ENCODE peak calls at places on chromosomes 4 and X, in four cellular contexts. One of them, this sample, is unnamed.

GRCh38 chr4:15963001-15963451 is at the start of gene FGFBP2:
- DNase-seq in K562: peak
- DNase-seq in GM12878: no peak
- DNase-seq in HepG2: peak
- DNase-seq in this sample: peak

GRCh38 chr4:168621806-168622589 is 125.1 kb downstream of the PALLD start:
- DNase-seq in K562: no peak
- DNase-seq in GM12878: no peak
- DNase-seq in HepG2: no peak
- DNase-seq in this sample: no peak

GRCh38 chr4:164012396-164013027 is 518.0 kb downstream of the TMA16 start:
- DNase-seq in K562: peak
- DNase-seq in GM12878: no peak
- DNase-seq in HepG2: peak
- DNase-seq in this sample: peak

GRCh38 chr4:60463846-60464502 is 736.2 kb upstream of the ADGRL3 start:
- DNase-seq in K562: peak
- DNase-seq in GM12878: no peak
- DNase-seq in HepG2: peak
- DNase-seq in this sample: no peak

GRCh38 chr4:142976482-142976881 is 130.4 kb upstream of the INPP4B start:
- DNase-seq in K562: no peak
- DNase-seq in GM12878: no peak
- DNase-seq in HepG2: no peak
- DNase-seq in this sample: no peak

GRCh38 chr4:93730760-93731159 is 97.8 kb upstream of the ATOH1 start:
- DNase-seq in K562: no peak
- DNase-seq in GM12878: no peak
- DNase-seq in HepG2: no peak
- DNase-seq in this sample: no peak

GRCh38 chrX:97740044-97740443 is 856.3 kb downstream of the RPA4 start:
- DNase-seq in K562: no peak
- DNase-seq in GM12878: no peak
- DNase-seq in HepG2: no peak
- DNase-seq in this sample: no peak

GRCh38 chrX:39519213-39519544 is 578.6 kb downstream of the BCOR start:
- DNase-seq in K562: no peak
- DNase-seq in GM12878: no peak
- DNase-seq in HepG2: no peak
- DNase-seq in this sample: no peak

GRCh38 chrX:38864165-38864564 is 62.9 kb downstream of the MID1IP1 start:
- DNase-seq in K562: no peak
- DNase-seq in GM12878: no peak
- DNase-seq in HepG2: no peak
- DNase-seq in this sample: no peak

GRCh38 chrX:74450803-74451449 is 29.6 kb downstream of the SLC16A2 start:
- DNase-seq in K562: no peak
- DNase-seq in GM12878: no peak
- DNase-seq in HepG2: no peak
- DNase-seq in this sample: peak

GRCh38 chr4:78878031-78878430 is 61.2 kb downstream of the PAQR3 start:
- DNase-seq in K562: no peak
- DNase-seq in GM12878: no peak
- DNase-seq in HepG2: no peak
- DNase-seq in this sample: no peak

GRCh38 chr4:41967392-41967791 is 14.2 kb upstream of the DCAF4L1 start:
- DNase-seq in K562: no peak
- DNase-seq in GM12878: no peak
- DNase-seq in HepG2: no peak
- DNase-seq in this sample: no peak

GRCh38 chr4:143397887-143398286 is 61.2 kb downstream of the GAB1 start:
- DNase-seq in K562: no peak
- DNase-seq in GM12878: no peak
- DNase-seq in HepG2: no peak
- DNase-seq in this sample: no peak

GRCh38 chrX:41478397-41478911 is 31.3 kb downstream of the NYX start:
- DNase-seq in K562: no peak
- DNase-seq in GM12878: no peak
- DNase-seq in HepG2: no peak
- DNase-seq in this sample: no peak
- TF ChIP-seq ZBTB33 in K562: no peak
- TF ChIP-seq ZBTB33 in GM12878: no peak
- TF ChIP-seq ZBTB33 in HepG2: no peak
- TF ChIP-seq ZBTB33 in this sample: no peak

GRCh38 chr4:73675623-73676022 is 55.4 kb upstream of the RASSF6 start:
- DNase-seq in K562: peak
- DNase-seq in GM12878: no peak
- DNase-seq in HepG2: no peak
- DNase-seq in this sample: no peak
- TF ChIP-seq EZH2 in K562: no peak
- TF ChIP-seq EZH2 in GM12878: no peak
- TF ChIP-seq EZH2 in HepG2: no peak
- TF ChIP-seq EZH2 in this sample: no peak

GRCh38 chr4:5619913-5620625 is 88.3 kb downstream of the EVC2 start:
- DNase-seq in K562: no peak
- DNase-seq in GM12878: no peak
- DNase-seq in HepG2: no peak
- DNase-seq in this sample: no peak
- TF ChIP-seq ZBTB33 in K562: no peak
- TF ChIP-seq ZBTB33 in GM12878: no peak
- TF ChIP-seq ZBTB33 in HepG2: no peak
- TF ChIP-seq ZBTB33 in this sample: no peak

DNA sequence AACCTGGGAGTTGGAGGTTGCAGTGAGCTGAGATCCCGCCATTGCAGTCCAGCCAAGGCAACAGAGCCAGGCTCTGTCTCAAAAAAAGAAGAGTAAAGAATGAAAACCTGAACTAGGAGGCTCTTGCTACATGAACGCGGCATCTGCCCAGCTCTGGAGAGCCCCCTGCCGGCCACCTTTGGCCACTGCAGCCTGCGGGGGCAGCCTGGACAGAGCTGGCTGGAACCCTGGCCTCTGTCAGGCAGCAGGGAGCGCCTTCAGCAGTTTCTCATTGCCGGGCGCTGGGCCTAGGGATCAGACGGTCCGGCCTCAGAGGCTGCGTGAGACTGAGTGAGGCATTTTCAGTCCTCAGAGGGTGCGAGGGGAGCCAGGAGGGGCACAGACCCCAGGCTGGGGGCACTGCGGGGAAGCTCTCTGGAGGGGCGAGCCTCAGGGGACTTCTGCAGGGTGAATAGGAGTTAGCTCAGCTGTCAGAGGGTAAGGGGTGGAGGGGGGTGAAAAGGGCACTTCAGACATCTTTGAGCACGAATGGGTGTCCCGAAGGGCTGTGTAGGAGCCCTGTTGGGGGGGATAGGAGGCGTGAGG is 17.5 kb downstream of the DOK7 start:
- DNase-seq in K562: peak
- DNase-seq in GM12878: no peak
- DNase-seq in HepG2: peak
- DNase-seq in this sample: peak
- TF ChIP-seq EZH2 in K562: no peak
- TF ChIP-seq EZH2 in GM12878: no peak
- TF ChIP-seq EZH2 in HepG2: no peak
- TF ChIP-seq EZH2 in this sample: no peak

GRCh38 chrX:135170877-135171519 is at the start of gene CT55:
- DNase-seq in K562: peak
- DNase-seq in GM12878: no peak
- DNase-seq in HepG2: no peak
- DNase-seq in this sample: no peak
- TF ChIP-seq ZBTB33 in K562: no peak
- TF ChIP-seq ZBTB33 in GM12878: no peak
- TF ChIP-seq ZBTB33 in HepG2: no peak
- TF ChIP-seq ZBTB33 in this sample: no peak

DNA sequence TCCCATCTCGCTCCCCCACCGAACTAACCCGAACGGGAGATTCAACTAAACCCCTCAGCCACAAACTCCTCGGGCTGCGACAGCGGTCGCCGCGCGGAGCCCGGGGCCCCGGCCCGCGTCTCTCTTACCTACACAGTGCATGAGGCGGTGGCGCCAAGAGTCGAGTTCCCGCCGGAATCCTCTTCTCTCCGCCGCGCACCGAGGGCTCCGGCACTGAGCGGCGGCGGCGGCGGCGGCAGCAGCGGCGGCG is 160 bp downstream of the LCORL start:
- DNase-seq in K562: no peak
- DNase-seq in GM12878: no peak
- DNase-seq in HepG2: no peak
- DNase-seq in this sample: no peak
- TF ChIP-seq EZH2 in K562: no peak
- TF ChIP-seq EZH2 in GM12878: no peak
- TF ChIP-seq EZH2 in HepG2: no peak
- TF ChIP-seq EZH2 in this sample: no peak

DNA sequence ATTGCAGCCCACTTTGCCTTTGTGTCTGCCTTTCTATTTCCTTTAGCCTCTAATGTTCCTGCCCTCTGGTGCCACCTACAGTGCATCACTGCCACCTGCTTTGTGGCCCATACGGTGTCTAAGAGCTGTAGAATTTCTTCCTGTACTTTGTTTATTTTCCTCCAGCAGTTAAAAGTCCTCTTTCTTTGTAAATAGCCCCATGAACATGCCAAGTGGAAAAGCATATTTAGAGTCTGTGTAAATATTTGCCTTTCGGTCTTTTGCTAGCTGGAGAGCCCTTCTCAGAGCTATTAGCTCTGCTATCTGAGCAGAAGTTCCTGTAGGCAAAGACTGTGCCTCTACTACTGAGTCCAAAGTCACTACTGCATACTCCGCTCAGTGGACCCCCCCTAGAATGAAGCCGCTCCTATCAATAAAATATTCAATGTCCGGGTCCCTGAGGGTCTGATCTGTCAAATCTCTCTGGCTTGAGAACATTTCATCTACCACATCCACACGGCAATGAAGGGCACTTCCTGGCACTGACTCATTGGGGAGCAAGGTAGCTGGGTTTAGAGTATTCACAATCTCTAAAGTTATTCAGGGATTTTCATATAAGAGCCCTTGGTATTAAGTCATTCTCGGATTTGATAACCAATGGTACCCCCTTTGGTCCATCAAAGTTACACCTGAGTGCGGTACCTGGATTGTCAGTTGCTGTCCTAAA is 36.3 kb downstream of the SULT1E1 start:
- DNase-seq in K562: no peak
- DNase-seq in GM12878: no peak
- DNase-seq in HepG2: peak
- DNase-seq in this sample: peak
- TF ChIP-seq ZBTB33 in K562: no peak
- TF ChIP-seq ZBTB33 in GM12878: no peak
- TF ChIP-seq ZBTB33 in HepG2: peak
- TF ChIP-seq ZBTB33 in this sample: no peak

DNA sequence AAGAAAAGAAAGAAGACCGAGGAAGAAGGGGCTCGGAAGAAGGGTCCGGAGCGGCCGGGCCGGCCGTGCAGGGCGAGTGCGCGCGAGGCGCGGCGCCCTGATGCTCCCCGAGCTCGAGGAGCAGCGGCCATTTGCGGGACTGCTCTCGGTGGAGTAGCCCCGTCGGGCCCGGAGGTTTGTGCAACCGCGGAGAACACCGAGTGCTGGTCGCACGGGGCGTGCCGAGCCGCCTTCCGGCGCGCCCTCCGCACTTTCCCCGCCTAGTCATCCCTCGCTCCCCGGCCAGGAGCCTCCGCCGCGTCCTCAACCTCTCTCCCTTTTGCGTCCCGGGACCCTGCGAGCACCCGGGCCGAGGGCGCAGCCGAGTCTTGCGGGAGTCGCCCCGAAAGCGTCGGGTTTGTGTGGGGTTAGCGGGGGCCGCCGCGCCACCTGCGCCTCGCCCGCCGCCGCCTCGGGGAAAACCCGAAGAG is 127.4 kb downstream of the LAS1L start:
- DNase-seq in K562: no peak
- DNase-seq in GM12878: no peak
- DNase-seq in HepG2: no peak
- DNase-seq in this sample: no peak
- TF ChIP-seq EZH2 in K562: no peak
- TF ChIP-seq EZH2 in GM12878: no peak
- TF ChIP-seq EZH2 in HepG2: no peak
- TF ChIP-seq EZH2 in this sample: no peak

GRCh38 chr4:103207673-103208072 is 9.5 kb upstream of the CENPE start:
- DNase-seq in K562: peak
- DNase-seq in GM12878: no peak
- DNase-seq in HepG2: peak
- DNase-seq in this sample: peak
- TF ChIP-seq ZBTB33 in K562: no peak
- TF ChIP-seq ZBTB33 in GM12878: no peak
- TF ChIP-seq ZBTB33 in HepG2: no peak
- TF ChIP-seq ZBTB33 in this sample: no peak

This sample was measured in HCT116.